ENCODE peak calls at places on chromosomes 3 and 15, in four cellular contexts. K, A, O and V are unnamed samples.

GRCh38 chr15:88834211-88834812 is 31.1 kb downstream of the ACAN start:
- DNase-seq in K (peak; percentile 77), A (no peak), O (peak; percentile 48), V (peak; percentile 52)

GRCh38 chr15:74365619-74366445 is 1.6 kb downstream of the CYP11A1 start:
- DNase-seq in K (peak; percentile 67), A (peak; percentile 25), O (no peak), V (no peak)

GRCh38 chr3:86990171-86990733 is 697 bp downstream of the VGLL3 start:
- DNase-seq in K (peak; percentile 69), A (no peak), O (no peak), V (peak; percentile 26)

GRCh38 chr15:35545316-35545824 is 595 bp downstream of the DPH6 start:
- DNase-seq in K (no peak), A (peak; percentile 6), O (peak; percentile 77), V (peak; percentile 33)

GRCh38 chr15:91126080-91126479 is 26.0 kb downstream of the SV2B start:
- DNase-seq in K (no peak), A (no peak), O (no peak), V (no peak)

GRCh38 chr15:69848551-69849231 is 249.0 kb downstream of the TLE3 start:
- DNase-seq in K (no peak), A (no peak), O (no peak), V (no peak)

GRCh38 chr15:80587816-80588456 is 107.2 kb upstream of the ABHD17C start:
- DNase-seq in K (no peak), A (no peak), O (no peak), V (no peak)

GRCh38 chr3:46141807-46142206 is 66.3 kb downstream of the CCR1 start:
- DNase-seq in K (no peak), A (no peak), O (no peak), V (no peak)

GRCh38 chr3:76565496-76566210 is 474.2 kb upstream of the ROBO2 start:
- DNase-seq in K (no peak), A (no peak), O (no peak), V (no peak)

GRCh38 chr3:111858641-111859040 is 424 bp upstream of the PHLDB2 start:
- DNase-seq in K (no peak), A (no peak), O (no peak), V (no peak)

GRCh38 chr3:180284331-180285110 is 247.8 kb upstream of the PEX5L start:
- DNase-seq in K (no peak), A (no peak), O (no peak), V (no peak)

GRCh38 chr15:70318996-70319465 is 221.3 kb upstream of the TLE3 start:
- DNase-seq in K (no peak), A (no peak), O (no peak), V (no peak)

GRCh38 chr15:84764989-84765388 is 16.6 kb downstream of the ZNF592 start:
- DNase-seq in K (no peak), A (no peak), O (no peak), V (no peak)

GRCh38 chr3:57803647-57804081 is 47.6 kb downstream of the SLMAP start:
- DNase-seq in K (no peak), A (no peak), O (no peak), V (no peak)

GRCh38 chr3:171972965-171973364 is 66.4 kb upstream of the FNDC3B start:
- DNase-seq in K (no peak), A (no peak), O (no peak), V (no peak)

GRCh38 chr15:74320358-74321247 is 46.8 kb downstream of the CYP11A1 start:
- DNase-seq in K (peak; percentile 83), A (peak; percentile 43), O (peak; percentile 77), V (peak; percentile 63)

GRCh38 chr3:22474706-22475470 is 723.9 kb upstream of the ZNF385D start:
- DNase-seq in K (no peak), A (no peak), O (no peak), V (no peak)

GRCh38 chr3:185693985-185694675 is 108.0 kb downstream of the SENP2 start:
- DNase-seq in K (no peak), A (no peak), O (no peak), V (no peak)

GRCh38 chr3:127192576-127193232 is at the start of gene PRR23E:
- DNase-seq in K (no peak), A (no peak), O (no peak), V (no peak)

GRCh38 chr3:151644005-151644685 is 89.6 kb upstream of the AADACL2 start:
- DNase-seq in K (no peak), A (no peak), O (no peak), V (no peak)

GRCh38 chr3:12924437-12924836 is 83.1 kb upstream of the RPL32 start:
- DNase-seq in K (no peak), A (no peak), O (no peak), V (no peak)

GRCh38 chr3:162125790-162126189 is 629.2 kb downstream of the OTOL1 start:
- DNase-seq in K (no peak), A (no peak), O (no peak), V (no peak)

GRCh38 chr3:14273886-14274517 is 95.4 kb downstream of the LSM3 start:
- DNase-seq in K (no peak), A (no peak), O (peak; percentile 68), V (no peak)

GRCh38 chr3:16770021-16770420 is 114.7 kb upstream of the PLCL2 start:
- DNase-seq in K (no peak), A (no peak), O (no peak), V (no peak)

GRCh38 chr3:137988982-137989381 is 21.0 kb upstream of the CLDN18 start:
- DNase-seq in K (no peak), A (no peak), O (no peak), V (no peak)

GRCh38 chr15:29566914-29567313 is 255.4 kb downstream of the TJP1 start:
- DNase-seq in K (peak; percentile 39), A (no peak), O (no peak), V (no peak)

GRCh38 chr3:66693461-66693912 is 192.7 kb upstream of the LRIG1 start:
- DNase-seq in K (no peak), A (no peak), O (no peak), V (no peak)

GRCh38 chr3:170054204-170054603 is 16.4 kb downstream of the GPR160 start:
- DNase-seq in K (no peak), A (no peak), O (peak; percentile 37), V (peak; percentile 24)

GRCh38 chr15:29812384-29812694 is 9.9 kb downstream of the TJP1 start:
- DNase-seq in K (no peak), A (no peak), O (no peak), V (no peak)

GRCh38 chr15:63599401-63600000 is 2.3 kb downstream of the FBXL22 start:
- DNase-seq in K (peak; percentile 66), A (peak; percentile 34), O (peak; percentile 16), V (no peak)

GRCh38 chr3:98778383-98778782 is 15.2 kb downstream of the ST3GAL6 start:
- DNase-seq in K (no peak), A (no peak), O (no peak), V (no peak)

GRCh38 chr3:57158813-57159678 is 6.1 kb downstream of the IL17RD start:
- DNase-seq in K (peak; percentile 31), A (no peak), O (no peak), V (no peak)

GRCh38 chr3:128111147-128111546 is 12.5 kb downstream of the RUVBL1 start:
- DNase-seq in K (no peak), A (no peak), O (no peak), V (no peak)

GRCh38 chr15:45254405-45255293 is 2.6 kb downstream of the SLC28A2 start:
- DNase-seq in K (no peak), A (no peak), O (no peak), V (no peak)

GRCh38 chr15:49225572-49226281 is 55.7 kb downstream of the GALK2 start:
- DNase-seq in K (peak; percentile 80), A (no peak), O (peak; percentile 87), V (peak; percentile 41)

GRCh38 chr3:56889131-56889530 is 87.4 kb upstream of the ARHGEF3 start:
- DNase-seq in K (no peak), A (no peak), O (peak; percentile 9), V (no peak)

GRCh38 chr15:63185206-63185605 is 4.2 kb upstream of the RAB8B start:
- DNase-seq in K (no peak), A (peak; percentile 44), O (no peak), V (no peak)

GRCh38 chr15:74218172-74218885 is 15.7 kb upstream of the STRA6 start:
- DNase-seq in K (no peak), A (no peak), O (no peak), V (no peak)

GRCh38 chr3:149670742-149671492 is 13.1 kb upstream of the WWTR1 start:
- DNase-seq in K (no peak), A (peak; percentile 47), O (no peak), V (no peak)

GRCh38 chr3:94336076-94336741 is 273.3 kb downstream of the NSUN3 start:
- DNase-seq in K (no peak), A (peak; percentile 18), O (no peak), V (peak; percentile 48)
- TF ChIP-seq ELF4 in K (no peak), A (no peak), O (no peak), V (no peak)

DNA sequence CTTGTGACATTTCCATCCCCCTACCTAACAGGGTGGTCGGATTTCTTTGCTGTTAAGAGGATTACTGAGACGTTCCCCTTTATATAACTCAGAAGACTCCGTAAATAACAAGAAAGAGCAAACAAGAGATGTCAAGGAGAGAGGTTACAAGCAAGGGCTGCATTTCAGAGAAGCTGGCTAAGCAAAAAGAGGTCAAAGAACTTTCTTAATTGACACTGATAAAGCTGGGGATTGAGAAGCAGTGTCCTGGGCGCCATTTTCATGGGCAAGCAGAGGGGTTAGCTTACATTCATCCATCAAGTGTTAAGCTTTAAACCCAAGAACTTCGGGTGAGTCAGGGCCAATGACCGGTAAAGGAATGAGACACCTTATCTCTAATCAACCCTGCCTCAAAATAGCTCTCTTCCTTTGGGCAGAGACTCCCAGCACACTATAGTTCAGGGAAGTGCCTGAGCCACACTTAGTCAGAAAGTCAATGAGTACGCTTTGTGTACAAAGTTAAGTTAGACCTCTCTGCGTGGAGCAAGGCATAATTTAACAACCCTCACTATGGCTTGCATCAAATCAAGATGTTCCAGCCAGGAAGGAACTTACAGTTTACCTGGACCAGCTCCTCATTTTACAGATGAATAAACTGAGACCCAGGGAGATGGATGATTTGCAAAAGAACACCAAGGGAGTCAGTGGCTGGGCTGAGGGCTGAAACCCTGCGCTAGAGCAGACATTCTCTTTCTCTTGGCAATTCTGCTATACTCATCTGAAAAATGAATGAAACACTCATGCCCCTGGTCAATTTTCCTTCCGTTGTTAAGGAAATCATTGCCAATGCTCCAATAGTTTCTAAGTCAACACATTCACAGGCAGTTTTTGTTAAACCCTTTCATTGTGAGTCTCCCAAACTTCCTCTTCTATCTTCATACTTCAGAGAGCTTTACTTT is 44.6 kb downstream of the CCNL1 start:
- DNase-seq in K (no peak), A (no peak), O (peak; percentile 85), V (no peak)
- TF ChIP-seq ELF4 in K (no peak), A (no peak), O (no peak), V (no peak)

GRCh38 chr15:72858205-72858604 is 74.6 kb upstream of the ADPGK start:
- DNase-seq in K (no peak), A (no peak), O (no peak), V (no peak)
- TF ChIP-seq ELF4 in K (no peak), A (no peak), O (no peak), V (no peak)

GRCh38 chr3:44659434-44659833 is 10.9 kb downstream of the ZNF35 start:
- DNase-seq in K (no peak), A (no peak), O (no peak), V (no peak)

GRCh38 chr3:44661189-44661588 is 12.7 kb downstream of the ZNF35 start:
- DNase-seq in K (no peak), A (peak; percentile 5), O (peak; percentile 11), V (no peak)

DNA sequence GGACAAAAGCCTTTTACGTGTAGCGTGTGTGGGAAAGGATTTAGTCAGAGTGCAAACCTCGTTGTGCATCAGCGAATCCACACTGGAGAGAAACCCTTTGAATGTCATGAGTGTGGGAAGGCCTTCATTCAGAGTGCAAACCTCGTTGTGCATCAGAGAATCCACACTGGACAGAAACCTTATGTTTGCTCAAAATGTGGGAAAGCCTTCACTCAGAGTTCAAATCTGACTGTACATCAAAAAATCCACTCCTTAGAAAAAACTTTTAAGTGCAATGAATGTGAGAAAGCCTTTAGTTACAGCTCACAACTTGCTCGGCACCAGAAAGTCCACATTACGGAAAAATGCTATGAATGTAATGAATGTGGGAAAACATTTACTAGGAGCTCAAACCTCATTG is 10.5 kb downstream of the ZNF35 start:
- DNase-seq in K (no peak), A (peak; percentile 3), O (no peak), V (no peak)
- TF ChIP-seq ELF4 in K (no peak), A (no peak), O (no peak), V (no peak)